ENCODE peak calls at places on chromosomes 12 and 14, in four cellular contexts. Y, N, U and A are unnamed samples.
A peak's percentile ranks its signal among the peaks of the same experiment; 100 is the strongest.

GRCh38 chr12:3542911-3543310 is 51.9 kb downstream of the PRMT8 start:
- DNase-seq in U (no peak), N (no peak), Y (no peak), A (no peak)

GRCh38 chr14:91309756-91310280 is 65.3 kb upstream of the GPR68 start:
- DNase-seq in N (no peak), Y (no peak), U (no peak), A (no peak)

GRCh38 chr14:39367387-39367751 is 64.9 kb downstream of the FBXO33 start:
- DNase-seq in Y (no peak), U (no peak), N (no peak), A (no peak)

GRCh38 chr14:61280526-61281185 is 482 bp downstream of the TMEM30B start:
- DNase-seq in Y (no peak), U (no peak), N (peak; percentile 83), A (no peak)

GRCh38 chr12:129927316-129927900 is 23.6 kb upstream of the TMEM132D start:
- DNase-seq in U (no peak), Y (no peak), N (no peak), A (no peak)

GRCh38 chr12:102439391-102440108 is 40.8 kb downstream of the IGF1 start:
- DNase-seq in Y (no peak), N (no peak), U (no peak), A (no peak)

GRCh38 chr14:86961106-86961716 is 1031.8 kb downstream of the GALC start:
- DNase-seq in Y (peak; percentile 7), N (peak; percentile 29), U (no peak), A (peak; percentile 7)

GRCh38 chr14:64186231-64187129 is 107.7 kb downstream of the ESR2 start:
- DNase-seq in U (no peak), N (no peak), Y (no peak), A (no peak)

GRCh38 chr12:108119974-108120862 is 8.9 kb upstream of the WSCD2 start:
- DNase-seq in Y (no peak), N (no peak), U (no peak), A (no peak)

GRCh38 chr12:1435456-1435855 is 158.9 kb downstream of the FBXL14 start:
- DNase-seq in U (no peak), Y (no peak), N (no peak), A (no peak)

GRCh38 chr12:115337693-115338543 is 653.9 kb upstream of the TBX3 start:
- DNase-seq in U (peak; percentile 39), N (no peak), Y (no peak), A (no peak)

GRCh38 chr12:20601668-20602280 is 93.4 kb upstream of the SLCO1C1 start:
- DNase-seq in Y (no peak), N (peak; percentile 22), U (peak; percentile 46), A (peak; percentile 40)

GRCh38 chr14:105139212-105139825 is 29.3 kb downstream of the JAG2 start:
- DNase-seq in N (no peak), Y (no peak), U (no peak), A (no peak)

GRCh38 chr12:126384029-126384564 is 1318.9 kb downstream of the AACS start:
- DNase-seq in Y (no peak), N (no peak), U (no peak), A (no peak)

GRCh38 chr12:75738486-75738885 is 227.1 kb upstream of the KRR1 start:
- DNase-seq in U (no peak), Y (no peak), N (no peak), A (no peak)

GRCh38 chr14:75140620-75141019 is 13.8 kb upstream of the NEK9 start:
- DNase-seq in N (no peak), Y (no peak), U (no peak), A (no peak)

GRCh38 chr14:77865455-77865854 is 65.5 kb downstream of the ADCK1 start:
- DNase-seq in Y (no peak), U (no peak), N (no peak), A (no peak)

GRCh38 chr14:75725481-75725880 is 64.4 kb downstream of the TTLL5 start:
- DNase-seq in Y (no peak), N (no peak), U (no peak), A (no peak)

DNA sequence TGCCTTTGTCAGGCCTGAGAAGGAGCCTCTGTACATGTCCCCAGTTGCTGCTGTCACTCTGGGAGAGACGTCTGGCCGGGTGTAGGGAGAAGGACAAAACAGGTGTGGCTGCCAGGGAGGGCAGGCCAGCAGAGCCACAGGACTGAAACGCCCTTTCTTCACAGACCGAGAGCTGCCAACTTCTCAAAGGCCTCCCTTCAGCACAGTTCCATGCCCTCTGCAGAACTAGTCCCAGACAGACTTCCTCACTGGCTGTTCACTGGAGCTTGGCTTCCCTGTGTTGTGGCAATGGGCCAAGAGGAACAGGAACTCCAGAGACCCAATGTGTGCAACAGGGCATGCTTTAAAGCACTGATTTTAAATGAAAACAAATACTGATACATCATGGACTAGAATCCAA is 50.7 kb upstream of the PNMA1 start:
- DNase-seq in U (no peak), Y (no peak), N (no peak), A (no peak)
- H3K27me3 ChIP-seq in U (no peaks in the 10 kb centered on the region), Y (no peaks in the 10 kb centered on the region), N (no peaks in the 10 kb centered on the region), A (no peaks in the 10 kb centered on the region)

DNA sequence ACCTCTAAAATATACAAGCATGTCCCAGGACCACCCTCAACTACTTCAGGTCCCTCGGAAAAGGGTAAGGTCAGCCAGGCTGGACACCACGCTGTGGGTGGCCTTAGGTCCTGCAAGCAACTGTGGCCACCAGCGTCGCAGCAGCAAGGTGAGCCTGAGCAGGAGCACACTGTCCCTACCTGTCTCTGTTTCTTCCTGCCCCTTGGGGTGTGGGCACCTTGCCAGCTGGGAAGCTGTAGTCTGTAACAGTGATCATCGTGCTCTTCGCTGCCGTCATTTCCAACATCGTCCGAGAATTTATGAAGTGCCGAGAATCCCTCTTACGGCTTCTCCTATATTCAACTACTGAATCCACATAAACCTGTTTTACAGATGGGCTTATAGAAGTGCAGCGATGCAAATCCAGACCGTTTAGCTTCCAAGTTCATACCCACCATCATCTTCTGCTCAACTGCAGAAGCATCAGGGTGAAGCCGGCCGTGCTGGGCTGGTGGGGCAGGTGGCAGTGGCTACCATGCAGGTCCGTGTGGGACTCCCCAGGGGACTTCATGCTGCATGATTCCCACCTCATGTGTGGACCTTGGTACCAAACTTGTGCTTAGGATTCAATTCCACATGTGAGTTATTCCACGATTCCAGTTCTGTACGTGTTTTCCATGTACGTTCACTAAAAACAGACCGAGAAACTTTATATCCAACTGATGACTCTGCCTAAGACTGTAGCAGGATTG is 361.3 kb upstream of the SFSWAP start:
- DNase-seq in U (no peak), N (no peak), Y (no peak), A (no peak)
- H2AFZ ChIP-seq in U (no peak overlapping the region), N (no peak overlapping the region), Y (no peak overlapping the region), A (no peak overlapping the region)

GRCh38 chr12:121240484-121241202 is 30.7 kb downstream of the P2RX4 start:
- DNase-seq in U (no peak), Y (no peak), N (no peak), A (no peak)
- H3K27ac ChIP-seq in U (no peak overlapping the region), Y (no peak overlapping the region), N (no peak overlapping the region), A (no peak overlapping the region)

DNA sequence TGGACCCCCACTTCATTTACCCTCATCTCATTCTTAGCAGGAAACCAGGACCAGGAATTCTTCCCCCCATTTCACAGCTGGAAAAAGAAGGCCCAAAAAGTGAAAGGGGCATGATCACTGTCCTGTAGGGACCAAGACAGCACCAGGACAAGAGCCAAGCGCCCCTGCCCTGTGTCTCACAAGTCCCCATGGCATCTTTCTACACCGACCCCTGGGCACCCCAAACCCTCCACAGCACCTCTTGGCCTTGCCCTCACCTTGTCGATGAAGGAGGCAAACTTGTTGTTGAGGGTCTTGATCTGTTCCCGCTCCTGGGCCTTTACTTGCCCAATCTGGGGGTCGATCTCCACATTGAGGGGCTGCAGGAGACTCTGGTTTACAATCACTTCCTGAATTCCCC is 710 bp downstream of the KRT76 start:
- DNase-seq in N (no peak), Y (no peak), U (no peak), A (no peak)
- H3K27me3 ChIP-seq in N (peaks cover 53% of the 10 kb centered on the region), Y (peaks cover 63% of the 10 kb centered on the region), U (peaks cover 41% of the 10 kb centered on the region), A (peaks cover 75% of the 10 kb centered on the region)

DNA sequence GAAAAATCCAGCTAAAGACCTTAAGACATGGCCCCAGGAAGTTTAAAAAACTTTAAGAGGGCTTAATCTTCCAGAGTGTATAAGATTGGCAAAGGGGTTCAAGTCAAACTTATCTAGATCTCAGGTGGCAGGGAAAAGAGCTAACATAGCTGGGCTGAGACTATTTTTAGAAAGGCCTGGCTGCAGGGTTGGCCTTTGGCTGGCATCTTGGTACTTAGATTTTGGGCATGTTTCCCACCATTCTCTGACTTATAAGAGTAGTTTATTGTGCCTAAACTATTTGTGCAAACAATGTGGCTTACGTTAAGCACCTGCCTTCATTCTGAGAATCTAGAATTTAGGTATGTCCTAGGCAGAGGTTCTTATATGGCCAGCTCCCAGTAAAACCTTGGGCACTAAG is 214.0 kb upstream of the MIS18BP1 start:
- DNase-seq in N (no peak), U (no peak), Y (no peak), A (no peak)
- H2AFZ ChIP-seq in N (no peak overlapping the region), U (no peak overlapping the region), Y (no peak overlapping the region), A (no peak overlapping the region)

DNA sequence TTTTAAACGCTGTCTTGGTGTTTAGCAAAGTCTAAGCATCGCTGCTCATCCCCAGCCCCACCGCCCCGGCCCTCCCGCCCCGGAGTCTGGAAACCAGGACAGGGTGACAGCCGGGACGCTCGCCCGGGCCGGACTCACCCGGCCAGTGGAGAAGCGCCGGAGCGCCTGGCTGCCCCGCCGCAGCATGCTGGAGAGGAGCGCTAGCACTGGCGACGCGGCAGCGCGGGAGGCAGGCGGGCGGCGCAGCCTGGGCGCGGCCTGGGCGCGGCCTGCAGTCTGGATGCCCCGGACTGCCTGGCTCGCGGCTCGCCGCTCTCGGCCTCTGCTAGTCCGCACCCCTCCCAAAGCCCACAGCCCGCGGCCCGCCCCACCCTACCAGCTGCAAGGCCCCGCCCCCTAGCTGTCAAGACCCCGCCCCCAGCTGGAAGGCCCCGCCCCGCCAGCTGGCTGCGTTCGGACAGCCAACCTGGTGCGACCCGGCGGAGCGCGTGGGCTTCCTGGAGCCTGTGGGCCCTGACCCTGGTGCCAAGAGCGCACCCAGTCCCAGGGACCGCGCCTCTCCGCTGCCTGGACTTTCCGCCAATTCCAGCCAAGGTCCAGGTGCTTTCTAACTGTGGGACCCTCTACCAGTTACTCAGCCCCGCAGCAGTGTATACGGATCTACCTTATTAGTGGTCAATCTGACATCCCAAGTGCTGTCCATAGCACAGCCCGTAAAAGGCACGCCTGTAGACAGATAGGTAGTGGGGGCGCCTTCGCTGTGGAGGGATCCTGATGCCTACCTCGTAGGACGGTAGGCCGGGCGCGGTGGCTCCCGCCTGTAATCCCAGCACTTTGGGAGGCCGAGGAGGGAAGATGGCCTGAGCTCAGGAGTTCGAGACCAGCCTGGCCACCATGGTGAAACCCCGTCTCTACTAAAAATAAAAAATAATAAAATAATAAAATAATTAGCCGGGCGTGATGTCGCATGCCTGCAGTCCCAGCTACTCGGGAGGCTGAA is at the start of gene ALDH1L2:
- DNase-seq in Y (no peak), N (peak; percentile 95), U (peak; percentile 35), A (peak; percentile 77)
- H3K27ac ChIP-seq in Y (peak within 1 kb of the TSS; percentile 2), N (no peak within 1 kb of the TSS), U (no peak within 1 kb of the TSS), A (peak within 1 kb of the TSS; percentile 29)